ENCODE peak calls at places on chromosomes 13 and 19, in four cellular contexts. One of them, this sample, is unnamed.

GRCh38 chr13:40377783-40378182 is 288.7 kb downstream of the FOXO1 start:
- DNase-seq in astrocyte: peak
- DNase-seq in heart right ventricle: no peak
- DNase-seq in cardiac muscle cell: no peak
- DNase-seq in this sample: peak

GRCh38 chr13:57739791-57740190 is 108.2 kb downstream of the PCDH17 start:
- DNase-seq in heart right ventricle: no peak
- DNase-seq in astrocyte: peak
- DNase-seq in cardiac muscle cell: no peak
- DNase-seq in this sample: peak

GRCh38 chr13:86585826-86586225 is 786.6 kb upstream of the SLITRK6 start:
- DNase-seq in astrocyte: peak
- DNase-seq in heart right ventricle: peak
- DNase-seq in cardiac muscle cell: no peak
- DNase-seq in this sample: peak

GRCh38 chr19:677601-678380 is 1.6 kb downstream of the FSTL3 start:
- DNase-seq in heart right ventricle: no peak
- DNase-seq in cardiac muscle cell: no peak
- DNase-seq in astrocyte: peak
- DNase-seq in this sample: no peak

GRCh38 chr13:42075517-42075916 is 27.1 kb downstream of the DGKH start:
- DNase-seq in astrocyte: no peak
- DNase-seq in cardiac muscle cell: no peak
- DNase-seq in heart right ventricle: no peak
- DNase-seq in this sample: no peak

GRCh38 chr13:99299545-99300341 is 7.5 kb downstream of the GPR183 start:
- DNase-seq in astrocyte: no peak
- DNase-seq in heart right ventricle: no peak
- DNase-seq in cardiac muscle cell: no peak
- DNase-seq in this sample: no peak

GRCh38 chr19:33374406-33374703 is 846 bp downstream of the CEBPG start:
- DNase-seq in heart right ventricle: no peak
- DNase-seq in astrocyte: peak
- DNase-seq in cardiac muscle cell: peak
- DNase-seq in this sample: no peak

GRCh38 chr13:105193026-105193425 is 1342.4 kb downstream of the EFNB2 start:
- DNase-seq in cardiac muscle cell: no peak
- DNase-seq in astrocyte: no peak
- DNase-seq in heart right ventricle: no peak
- DNase-seq in this sample: no peak

GRCh38 chr19:19595171-19595701 is 23.3 kb downstream of the PBX4 start:
- DNase-seq in heart right ventricle: no peak
- DNase-seq in cardiac muscle cell: no peak
- DNase-seq in astrocyte: no peak
- DNase-seq in this sample: peak

GRCh38 chr13:45481688-45482087 is 16.9 kb downstream of the COG3 start:
- DNase-seq in heart right ventricle: no peak
- DNase-seq in astrocyte: peak
- DNase-seq in cardiac muscle cell: no peak
- DNase-seq in this sample: no peak

GRCh38 chr19:30076751-30077670 is 135.0 kb downstream of the URI1 start:
- DNase-seq in astrocyte: no peak
- DNase-seq in cardiac muscle cell: no peak
- DNase-seq in heart right ventricle: no peak
- DNase-seq in this sample: no peak

GRCh38 chr13:57557979-57558529 is 73.5 kb upstream of the PCDH17 start:
- DNase-seq in heart right ventricle: no peak
- DNase-seq in astrocyte: no peak
- DNase-seq in cardiac muscle cell: peak
- DNase-seq in this sample: peak

GRCh38 chr13:101565327-101565726 is 112.9 kb downstream of the ITGBL1 start:
- DNase-seq in astrocyte: no peak
- DNase-seq in cardiac muscle cell: no peak
- DNase-seq in heart right ventricle: no peak
- DNase-seq in this sample: no peak

GRCh38 chr19:1469936-1470863 is 8.8 kb downstream of the C19orf25 start:
- DNase-seq in cardiac muscle cell: peak
- DNase-seq in astrocyte: no peak
- DNase-seq in heart right ventricle: peak
- DNase-seq in this sample: no peak

GRCh38 chr13:48296528-48296927 is 7.0 kb upstream of the RB1 start:
- DNase-seq in astrocyte: no peak
- DNase-seq in heart right ventricle: no peak
- DNase-seq in cardiac muscle cell: no peak
- DNase-seq in this sample: no peak

GRCh38 chr13:29801102-29801501 is 49.3 kb downstream of the UBL3 start:
- DNase-seq in heart right ventricle: no peak
- DNase-seq in astrocyte: no peak
- DNase-seq in cardiac muscle cell: no peak
- DNase-seq in this sample: no peak

GRCh38 chr19:18149596-18149975 is 3.4 kb upstream of the PIK3R2 start:
- DNase-seq in astrocyte: no peak
- DNase-seq in cardiac muscle cell: no peak
- DNase-seq in heart right ventricle: no peak
- DNase-seq in this sample: no peak

GRCh38 chr13:36133950-36134349 is 2.8 kb upstream of the DCLK1 start:
- DNase-seq in cardiac muscle cell: no peak
- DNase-seq in heart right ventricle: no peak
- DNase-seq in astrocyte: no peak
- DNase-seq in this sample: peak

GRCh38 chr19:3507371-3508120 is 1.4 kb downstream of the FZR1 start:
- DNase-seq in cardiac muscle cell: peak
- DNase-seq in heart right ventricle: no peak
- DNase-seq in astrocyte: no peak
- DNase-seq in this sample: no peak

GRCh38 chr13:36764536-36764935 is 54.5 kb upstream of the RFXAP start:
- DNase-seq in heart right ventricle: no peak
- DNase-seq in cardiac muscle cell: no peak
- DNase-seq in astrocyte: no peak
- DNase-seq in this sample: no peak

GRCh38 chr19:6736169-6736916 is 1.0 kb downstream of the GPR108 start:
- DNase-seq in heart right ventricle: peak
- DNase-seq in cardiac muscle cell: peak
- DNase-seq in astrocyte: peak
- DNase-seq in this sample: peak

GRCh38 chr13:75792526-75793187 is 156.5 kb downstream of the LMO7 start:
- DNase-seq in astrocyte: peak
- DNase-seq in heart right ventricle: no peak
- DNase-seq in cardiac muscle cell: peak
- DNase-seq in this sample: peak

GRCh38 chr19:46745030-46745429 is 827 bp upstream of the FKRP start:
- DNase-seq in astrocyte: no peak
- DNase-seq in heart right ventricle: no peak
- DNase-seq in cardiac muscle cell: no peak
- DNase-seq in this sample: no peak

GRCh38 chr13:36712785-36713184 is 39.0 kb downstream of the SERTM1 start:
- DNase-seq in heart right ventricle: no peak
- DNase-seq in cardiac muscle cell: no peak
- DNase-seq in astrocyte: peak
- DNase-seq in this sample: peak

GRCh38 chr19:50272263-50272897 is 56.8 kb downstream of the KCNC3 start:
- DNase-seq in cardiac muscle cell: no peak
- DNase-seq in astrocyte: no peak
- DNase-seq in heart right ventricle: no peak
- DNase-seq in this sample: no peak

DNA sequence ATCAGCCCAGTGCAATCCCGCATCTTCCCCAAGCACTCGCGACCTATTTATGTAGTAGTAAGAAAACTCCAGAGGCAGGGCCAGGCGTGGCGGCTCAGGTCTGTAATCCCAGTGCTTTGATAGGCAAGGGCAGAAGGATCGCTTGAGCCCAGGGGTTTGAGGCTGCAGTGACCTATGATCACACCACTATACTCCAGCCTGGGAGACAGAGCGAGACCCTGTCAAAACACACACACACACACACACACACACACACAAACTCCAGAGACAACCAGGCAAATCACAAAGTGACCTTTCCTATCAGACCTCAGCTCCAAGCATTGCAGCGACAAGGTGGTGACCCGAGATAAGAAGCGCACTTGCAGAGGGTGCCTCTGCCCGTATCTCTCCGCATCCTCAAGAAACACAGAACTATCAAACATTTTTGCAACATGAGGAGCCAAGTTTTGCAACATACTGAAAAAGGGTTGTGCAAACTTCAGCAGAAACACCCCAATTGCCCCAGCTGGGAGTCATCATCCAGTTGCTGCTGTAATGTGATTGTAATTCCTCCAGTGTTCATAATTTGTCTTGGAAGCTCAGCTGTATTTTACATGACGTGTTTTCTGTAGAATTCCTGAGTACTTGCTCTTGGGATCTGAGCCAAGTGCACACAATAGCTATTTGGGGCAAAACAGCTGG is 8.7 kb upstream of the KLF2 start:
- DNase-seq in heart right ventricle: peak
- DNase-seq in astrocyte: peak
- DNase-seq in cardiac muscle cell: peak
- DNase-seq in this sample: peak
- H3K4me3 ChIP-seq in heart right ventricle: no peak
- H3K4me3 ChIP-seq in astrocyte: no peak
- H3K4me3 ChIP-seq in cardiac muscle cell: no peak
- H3K4me3 ChIP-seq in this sample: no peak

DNA sequence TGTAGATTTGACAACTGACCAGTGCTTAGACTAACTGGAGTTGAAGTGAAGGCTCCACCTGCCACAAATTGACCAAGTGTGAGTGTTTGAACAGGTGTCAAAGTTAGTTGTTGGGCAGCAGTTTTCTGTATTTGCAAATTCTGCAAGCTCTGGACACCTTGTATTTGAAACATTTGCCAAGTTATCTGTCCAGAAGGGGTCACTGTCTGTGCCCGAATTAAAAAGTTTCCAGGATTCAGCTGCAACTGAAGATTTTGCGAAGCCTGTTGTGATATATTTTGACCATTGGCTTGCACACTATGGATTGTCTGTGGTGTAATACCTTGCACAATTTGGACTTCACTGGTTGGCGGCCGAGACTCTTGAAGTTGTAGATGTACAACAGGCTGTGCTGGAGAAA is 1690.7 kb downstream of the SLITRK5 start:
- DNase-seq in astrocyte: no peak
- DNase-seq in heart right ventricle: no peak
- DNase-seq in cardiac muscle cell: no peak
- DNase-seq in this sample: peak
- TF ChIP-seq CTCF in astrocyte: peak
- TF ChIP-seq CTCF in heart right ventricle: no peak
- TF ChIP-seq CTCF in cardiac muscle cell: peak
- TF ChIP-seq CTCF in this sample: peak

DNA sequence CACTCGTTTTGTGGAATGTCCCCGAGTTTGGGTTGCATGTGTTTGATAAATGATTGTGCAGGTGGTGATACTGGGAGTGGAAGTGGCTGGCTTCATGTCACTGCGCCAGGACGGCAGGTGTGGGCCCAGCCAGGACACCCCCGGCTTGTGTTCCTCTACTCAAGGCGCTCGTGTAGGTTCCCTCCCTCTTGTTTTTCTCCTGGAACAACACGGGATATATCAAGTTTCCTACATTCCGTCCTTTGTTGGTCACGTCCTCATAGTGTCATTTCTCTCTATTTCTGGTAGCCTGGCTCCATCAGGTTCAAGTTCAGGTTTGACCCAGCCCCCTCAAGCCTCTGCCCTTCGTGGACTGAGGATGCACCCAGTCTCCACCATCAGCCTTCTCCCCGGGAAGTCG is 16.3 kb downstream of the IL17D start:
- DNase-seq in heart right ventricle: no peak
- DNase-seq in astrocyte: no peak
- DNase-seq in cardiac muscle cell: no peak
- DNase-seq in this sample: no peak
- H3K4me3 ChIP-seq in heart right ventricle: no peak
- H3K4me3 ChIP-seq in astrocyte: no peak
- H3K4me3 ChIP-seq in cardiac muscle cell: no peak
- H3K4me3 ChIP-seq in this sample: no peak

GRCh38 chr13:34708914-34709313 is 233.2 kb upstream of the NBEA start:
- DNase-seq in heart right ventricle: no peak
- DNase-seq in cardiac muscle cell: no peak
- DNase-seq in astrocyte: no peak
- DNase-seq in this sample: no peak
- TF ChIP-seq CTCF in heart right ventricle: no peak
- TF ChIP-seq CTCF in cardiac muscle cell: no peak
- TF ChIP-seq CTCF in astrocyte: no peak
- TF ChIP-seq CTCF in this sample: no peak

GRCh38 chr19:35990771-35991730 is 3.9 kb upstream of the SDHAF1 start:
- DNase-seq in cardiac muscle cell: no peak
- DNase-seq in astrocyte: no peak
- DNase-seq in heart right ventricle: no peak
- DNase-seq in this sample: no peak

GRCh38 chr19:35988824-35989223 is 6.2 kb upstream of the SDHAF1 start:
- DNase-seq in cardiac muscle cell: no peak
- DNase-seq in heart right ventricle: no peak
- DNase-seq in astrocyte: no peak
- DNase-seq in this sample: no peak

GRCh38 chr19:35986664-35987570 is 8.1 kb upstream of the SDHAF1 start:
- DNase-seq in heart right ventricle: peak
- DNase-seq in astrocyte: no peak
- DNase-seq in cardiac muscle cell: peak
- DNase-seq in this sample: no peak

GRCh38 chr19:35986111-35986510 is 8.9 kb upstream of the SDHAF1 start:
- DNase-seq in heart right ventricle: no peak
- DNase-seq in cardiac muscle cell: no peak
- DNase-seq in astrocyte: no peak
- DNase-seq in this sample: no peak

GRCh38 chr19:35987571-35987896 is 7.5 kb upstream of the SDHAF1 start:
- DNase-seq in astrocyte: no peak
- DNase-seq in cardiac muscle cell: no peak
- DNase-seq in heart right ventricle: no peak
- DNase-seq in this sample: no peak
- H3K4me3 ChIP-seq in astrocyte: no peak
- H3K4me3 ChIP-seq in cardiac muscle cell: peak
- H3K4me3 ChIP-seq in heart right ventricle: peak
- H3K4me3 ChIP-seq in this sample: no peak

GRCh38 chr19:4851551-4852290 is 15.7 kb downstream of the PLIN3 start:
- DNase-seq in astrocyte: no peak
- DNase-seq in heart right ventricle: peak
- DNase-seq in cardiac muscle cell: peak
- DNase-seq in this sample: peak
- TF ChIP-seq CTCF in astrocyte: peak
- TF ChIP-seq CTCF in heart right ventricle: peak
- TF ChIP-seq CTCF in cardiac muscle cell: peak
- TF ChIP-seq CTCF in this sample: peak

GRCh38 chr19:35294859-35295258 is 2.9 kb downstream of the MAG start:
- DNase-seq in astrocyte: no peak
- DNase-seq in heart right ventricle: no peak
- DNase-seq in cardiac muscle cell: no peak
- DNase-seq in this sample: no peak
- H3K4me3 ChIP-seq in astrocyte: no peak
- H3K4me3 ChIP-seq in heart right ventricle: no peak
- H3K4me3 ChIP-seq in cardiac muscle cell: no peak
- H3K4me3 ChIP-seq in this sample: no peak

GRCh38 chr13:23793711-23794110 is 95.5 kb downstream of the MIPEP start:
- DNase-seq in cardiac muscle cell: no peak
- DNase-seq in astrocyte: no peak
- DNase-seq in heart right ventricle: no peak
- DNase-seq in this sample: no peak
- TF ChIP-seq CTCF in cardiac muscle cell: no peak
- TF ChIP-seq CTCF in astrocyte: no peak
- TF ChIP-seq CTCF in heart right ventricle: no peak
- TF ChIP-seq CTCF in this sample: no peak

GRCh38 chr19:44757057-44757734 is 8.7 kb downstream of the BCL3 start:
- DNase-seq in cardiac muscle cell: peak
- DNase-seq in astrocyte: peak
- DNase-seq in heart right ventricle: peak
- DNase-seq in this sample: peak
- H3K4me3 ChIP-seq in cardiac muscle cell: peak
- H3K4me3 ChIP-seq in astrocyte: peak
- H3K4me3 ChIP-seq in heart right ventricle: peak
- H3K4me3 ChIP-seq in this sample: peak